ENCODE peak calls at places on chromosome 10, in nine cellular contexts. One of them, this sample, is unnamed.

GRCh38 chr10:23405540-23405939 is 33.3 kb upstream of the OTUD1 start:
- DNase-seq in left ventricle myocardium inferior: no peak
- DNase-seq in right cardiac atrium: no peak
- DNase-seq in Peyer's patch: no peak
- DNase-seq in CD8-positive, alpha-beta memory T cell: no peak
- DNase-seq in mucosa of descending colon: no peak
- DNase-seq in fibroblast of lung: peak; percentile 80
- DNase-seq in H9: no peak
- DNase-seq in DND-41: no peak
- DNase-seq in this sample: no peak

GRCh38 chr10:129831150-129831549 is 132.9 kb downstream of the EBF3 start:
- DNase-seq in left ventricle myocardium inferior: no peak
- DNase-seq in right cardiac atrium: no peak
- DNase-seq in Peyer's patch: no peak
- DNase-seq in CD8-positive, alpha-beta memory T cell: no peak
- DNase-seq in mucosa of descending colon: no peak
- DNase-seq in fibroblast of lung: no peak
- DNase-seq in H9: no peak
- DNase-seq in DND-41: no peak
- DNase-seq in this sample: no peak

GRCh38 chr10:49760789-49761188 is 1.3 kb downstream of the OGDHL start:
- DNase-seq in left ventricle myocardium inferior: no peak
- DNase-seq in right cardiac atrium: no peak
- DNase-seq in Peyer's patch: no peak
- DNase-seq in CD8-positive, alpha-beta memory T cell: no peak
- DNase-seq in mucosa of descending colon: no peak
- DNase-seq in fibroblast of lung: no peak
- DNase-seq in H9: peak; percentile 13
- DNase-seq in DND-41: no peak
- DNase-seq in this sample: no peak

GRCh38 chr10:33509231-33509871 is 174.9 kb upstream of the NRP1 start:
- DNase-seq in left ventricle myocardium inferior: no peak
- DNase-seq in right cardiac atrium: peak; percentile 53
- DNase-seq in Peyer's patch: peak; percentile 68
- DNase-seq in CD8-positive, alpha-beta memory T cell: no peak
- DNase-seq in mucosa of descending colon: no peak
- DNase-seq in fibroblast of lung: peak; percentile 80
- DNase-seq in H9: no peak
- DNase-seq in DND-41: no peak
- DNase-seq in this sample: peak; percentile 63

GRCh38 chr10:687583-688286 is 1.7 kb downstream of the DIP2C start:
- DNase-seq in left ventricle myocardium inferior: no peak
- DNase-seq in right cardiac atrium: no peak
- DNase-seq in Peyer's patch: no peak
- DNase-seq in CD8-positive, alpha-beta memory T cell: no peak
- DNase-seq in mucosa of descending colon: no peak
- DNase-seq in fibroblast of lung: no peak
- DNase-seq in H9: no peak
- DNase-seq in DND-41: no peak
- DNase-seq in this sample: peak; percentile 68

GRCh38 chr10:14304029-14304428 is 26.7 kb downstream of the FRMD4A start:
- DNase-seq in left ventricle myocardium inferior: no peak
- DNase-seq in right cardiac atrium: no peak
- DNase-seq in Peyer's patch: no peak
- DNase-seq in CD8-positive, alpha-beta memory T cell: no peak
- DNase-seq in mucosa of descending colon: no peak
- DNase-seq in fibroblast of lung: no peak
- DNase-seq in H9: no peak
- DNase-seq in DND-41: no peak
- DNase-seq in this sample: no peak

GRCh38 chr10:70315815-70316214 is 32.0 kb upstream of the NPFFR1 start:
- DNase-seq in left ventricle myocardium inferior: no peak
- DNase-seq in right cardiac atrium: no peak
- DNase-seq in Peyer's patch: no peak
- DNase-seq in CD8-positive, alpha-beta memory T cell: no peak
- DNase-seq in mucosa of descending colon: no peak
- DNase-seq in fibroblast of lung: no peak
- DNase-seq in H9: no peak
- DNase-seq in DND-41: no peak
- DNase-seq in this sample: no peak

GRCh38 chr10:113493195-113493594 is 59.7 kb upstream of the HABP2 start:
- DNase-seq in left ventricle myocardium inferior: no peak
- DNase-seq in right cardiac atrium: no peak
- DNase-seq in Peyer's patch: no peak
- DNase-seq in CD8-positive, alpha-beta memory T cell: no peak
- DNase-seq in mucosa of descending colon: no peak
- DNase-seq in fibroblast of lung: peak; percentile 1
- DNase-seq in H9: no peak
- DNase-seq in DND-41: no peak
- DNase-seq in this sample: no peak

GRCh38 chr10:113178771-113179170 is 228.7 kb downstream of the TCF7L2 start:
- DNase-seq in left ventricle myocardium inferior: no peak
- DNase-seq in right cardiac atrium: no peak
- DNase-seq in Peyer's patch: no peak
- DNase-seq in CD8-positive, alpha-beta memory T cell: no peak
- DNase-seq in mucosa of descending colon: no peak
- DNase-seq in fibroblast of lung: no peak
- DNase-seq in H9: no peak
- DNase-seq in DND-41: no peak
- DNase-seq in this sample: no peak

GRCh38 chr10:71780722-71781121 is 7.4 kb upstream of the VSIR start:
- DNase-seq in left ventricle myocardium inferior: no peak
- DNase-seq in right cardiac atrium: no peak
- DNase-seq in Peyer's patch: no peak
- DNase-seq in CD8-positive, alpha-beta memory T cell: no peak
- DNase-seq in mucosa of descending colon: peak; percentile 3
- DNase-seq in fibroblast of lung: no peak
- DNase-seq in H9: no peak
- DNase-seq in DND-41: no peak
- DNase-seq in this sample: peak; percentile 26

GRCh38 chr10:95606922-95607321 is 45.8 kb upstream of the SORBS1 start:
- DNase-seq in left ventricle myocardium inferior: no peak
- DNase-seq in right cardiac atrium: no peak
- DNase-seq in Peyer's patch: no peak
- DNase-seq in CD8-positive, alpha-beta memory T cell: no peak
- DNase-seq in mucosa of descending colon: no peak
- DNase-seq in fibroblast of lung: peak; percentile 40
- DNase-seq in H9: no peak
- DNase-seq in DND-41: no peak
- DNase-seq in this sample: no peak

DNA sequence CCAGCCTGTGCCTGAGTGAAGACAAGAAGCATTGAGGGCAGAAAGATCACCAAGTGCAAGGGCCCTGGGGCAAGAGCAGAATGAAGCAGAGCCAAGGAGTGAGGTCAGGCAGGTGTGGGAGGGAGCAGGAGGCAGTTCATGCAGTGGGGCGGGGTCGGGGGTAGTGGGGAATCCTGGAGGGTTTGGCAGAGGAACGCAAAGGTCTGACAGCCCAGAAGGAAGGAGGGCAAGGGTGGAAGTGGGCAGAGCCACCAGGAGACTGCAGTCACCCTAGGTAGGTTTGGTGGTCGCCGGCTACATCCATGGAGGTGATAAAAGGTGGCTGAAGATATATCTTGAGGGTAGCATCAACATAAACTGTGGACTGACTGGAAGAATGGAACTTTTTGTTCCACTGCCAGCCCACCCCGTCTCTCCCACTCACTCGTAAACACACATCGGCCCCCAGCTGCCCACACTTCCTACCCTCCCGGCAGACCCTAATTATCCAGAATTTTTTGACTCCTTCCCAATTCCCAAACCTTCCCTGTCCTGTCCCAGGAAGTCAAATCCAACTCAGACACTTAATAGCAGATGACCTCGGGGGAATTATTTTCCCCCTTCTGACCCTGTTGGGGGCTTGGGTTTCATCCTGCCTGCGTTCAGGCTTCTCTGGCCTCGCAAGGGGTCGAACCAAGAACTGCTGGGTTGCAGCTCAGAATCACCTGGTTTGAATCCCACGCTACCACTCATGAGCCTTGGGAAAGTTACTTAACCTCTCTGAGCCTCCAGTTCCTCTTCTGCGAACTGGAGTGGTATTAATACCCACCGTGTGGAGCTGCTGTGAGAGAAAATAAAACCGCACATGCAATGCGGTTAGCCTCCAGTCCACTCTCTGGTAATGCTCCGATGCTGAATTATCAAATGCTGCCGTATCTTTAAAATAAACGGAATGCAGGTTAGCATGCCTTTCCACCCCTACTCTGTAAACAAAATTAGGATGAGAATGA is 172.2 kb downstream of the ARHGAP12 start:
- DNase-seq in left ventricle myocardium inferior: no peak
- DNase-seq in right cardiac atrium: no peak
- DNase-seq in Peyer's patch: no peak
- DNase-seq in CD8-positive, alpha-beta memory T cell: no peak
- DNase-seq in mucosa of descending colon: no peak
- DNase-seq in fibroblast of lung: no peak
- DNase-seq in H9: no peak
- DNase-seq in DND-41: no peak
- DNase-seq in this sample: no peak
- H3K4me1 ChIP-seq in left ventricle myocardium inferior: peaks cover 59% of the 10 kb centered on the region
- H3K4me1 ChIP-seq in right cardiac atrium: peaks cover 18% of the 10 kb centered on the region
- H3K4me1 ChIP-seq in Peyer's patch: no peaks in the 10 kb centered on the region
- H3K4me1 ChIP-seq in CD8-positive, alpha-beta memory T cell: peaks cover 12% of the 10 kb centered on the region
- H3K4me1 ChIP-seq in mucosa of descending colon: peaks cover 8% of the 10 kb centered on the region
- H3K4me1 ChIP-seq in fibroblast of lung: peaks cover 9% of the 10 kb centered on the region
- H3K4me1 ChIP-seq in H9: peaks cover 23% of the 10 kb centered on the region
- H3K4me1 ChIP-seq in DND-41: peaks cover 16% of the 10 kb centered on the region
- H3K4me1 ChIP-seq in this sample: peaks cover 6% of the 10 kb centered on the region

DNA sequence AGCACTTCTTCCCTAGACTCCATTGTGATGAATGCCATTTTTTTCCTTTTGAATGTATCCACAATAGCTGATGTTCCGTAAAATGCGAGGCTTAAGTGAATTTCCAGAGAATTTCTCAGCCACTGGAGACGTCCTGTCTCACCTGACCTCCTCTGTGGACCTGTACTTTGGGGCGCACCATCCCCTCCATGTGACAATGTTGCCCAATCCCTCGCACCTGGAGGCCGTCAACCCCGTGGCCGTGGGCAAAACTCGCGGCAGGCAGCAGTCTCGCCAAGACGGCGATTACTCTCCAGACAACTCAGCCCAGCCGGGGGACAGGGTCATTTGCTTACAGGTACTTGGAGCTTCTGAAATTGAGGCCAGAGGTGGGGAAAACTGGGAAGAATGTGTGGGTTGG is 20.2 kb downstream of the DHTKD1 start:
- DNase-seq in left ventricle myocardium inferior: no peak
- DNase-seq in right cardiac atrium: no peak
- DNase-seq in Peyer's patch: no peak
- DNase-seq in CD8-positive, alpha-beta memory T cell: no peak
- DNase-seq in mucosa of descending colon: no peak
- DNase-seq in fibroblast of lung: no peak
- DNase-seq in H9: no peak
- DNase-seq in DND-41: no peak
- DNase-seq in this sample: no peak
- H3K4me1 ChIP-seq in left ventricle myocardium inferior: no peaks in the 10 kb centered on the region
- H3K4me1 ChIP-seq in right cardiac atrium: no peaks in the 10 kb centered on the region
- H3K4me1 ChIP-seq in Peyer's patch: no peaks in the 10 kb centered on the region
- H3K4me1 ChIP-seq in CD8-positive, alpha-beta memory T cell: no peaks in the 10 kb centered on the region
- H3K4me1 ChIP-seq in mucosa of descending colon: no peaks in the 10 kb centered on the region
- H3K4me1 ChIP-seq in fibroblast of lung: no peaks in the 10 kb centered on the region
- H3K4me1 ChIP-seq in H9: no peaks in the 10 kb centered on the region
- H3K4me1 ChIP-seq in DND-41: no peaks in the 10 kb centered on the region
- H3K4me1 ChIP-seq in this sample: no peaks in the 10 kb centered on the region

DNA sequence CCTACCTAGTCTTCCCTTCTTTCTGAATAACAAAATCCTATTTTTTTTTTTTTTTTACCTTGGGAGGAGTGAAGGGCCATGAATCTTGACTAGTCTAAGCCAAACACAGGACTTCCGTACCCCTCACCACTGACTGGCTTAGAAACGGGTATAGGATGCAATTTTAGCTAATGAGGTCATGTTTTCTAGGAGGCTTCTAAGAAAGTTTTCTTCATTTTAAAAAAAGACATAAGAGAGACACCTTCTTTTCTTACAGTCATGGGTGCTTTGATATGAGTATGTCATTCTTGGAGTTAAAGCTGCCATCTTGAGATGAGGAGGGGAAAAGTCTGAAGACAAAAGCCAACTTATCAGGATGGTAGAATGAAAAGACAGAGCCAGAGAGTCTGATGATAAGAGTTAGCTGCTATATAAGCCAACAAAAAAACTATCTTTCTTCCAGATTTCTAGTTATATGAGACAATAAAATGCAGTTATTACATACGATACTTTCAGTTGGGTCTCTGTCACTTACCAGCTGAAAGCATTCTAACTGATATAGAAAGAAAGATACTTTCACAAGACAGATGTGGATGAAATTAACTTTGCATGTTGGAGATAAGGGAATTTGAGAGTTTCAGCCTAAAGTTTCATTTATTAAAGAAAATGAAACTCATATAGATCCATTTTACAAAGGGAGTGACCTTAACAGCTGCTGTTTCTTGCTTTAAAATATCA is 34.0 kb downstream of the ZNF438 start:
- DNase-seq in left ventricle myocardium inferior: no peak
- DNase-seq in right cardiac atrium: no peak
- DNase-seq in Peyer's patch: no peak
- DNase-seq in CD8-positive, alpha-beta memory T cell: no peak
- DNase-seq in mucosa of descending colon: no peak
- DNase-seq in fibroblast of lung: no peak
- DNase-seq in H9: no peak
- DNase-seq in DND-41: no peak
- DNase-seq in this sample: no peak
- H3K4me1 ChIP-seq in left ventricle myocardium inferior: peaks cover 41% of the 10 kb centered on the region
- H3K4me1 ChIP-seq in right cardiac atrium: peaks cover 3% of the 10 kb centered on the region
- H3K4me1 ChIP-seq in Peyer's patch: no peaks in the 10 kb centered on the region
- H3K4me1 ChIP-seq in CD8-positive, alpha-beta memory T cell: peaks cover 4% of the 10 kb centered on the region
- H3K4me1 ChIP-seq in mucosa of descending colon: no peaks in the 10 kb centered on the region
- H3K4me1 ChIP-seq in fibroblast of lung: peaks cover 5% of the 10 kb centered on the region
- H3K4me1 ChIP-seq in H9: no peaks in the 10 kb centered on the region
- H3K4me1 ChIP-seq in DND-41: peaks cover 11% of the 10 kb centered on the region
- H3K4me1 ChIP-seq in this sample: peaks cover 4% of the 10 kb centered on the region

GRCh38 chr10:124624006-124624405 is 120.2 kb downstream of the FAM53B start:
- DNase-seq in left ventricle myocardium inferior: no peak
- DNase-seq in right cardiac atrium: no peak
- DNase-seq in Peyer's patch: no peak
- DNase-seq in CD8-positive, alpha-beta memory T cell: no peak
- DNase-seq in mucosa of descending colon: no peak
- DNase-seq in fibroblast of lung: no peak
- DNase-seq in H9: no peak
- DNase-seq in DND-41: no peak
- DNase-seq in this sample: no peak

GRCh38 chr10:124624456-124624855 is 119.7 kb downstream of the FAM53B start:
- DNase-seq in left ventricle myocardium inferior: no peak
- DNase-seq in right cardiac atrium: no peak
- DNase-seq in Peyer's patch: no peak
- DNase-seq in CD8-positive, alpha-beta memory T cell: no peak
- DNase-seq in mucosa of descending colon: no peak
- DNase-seq in fibroblast of lung: no peak
- DNase-seq in H9: no peak
- DNase-seq in DND-41: no peak
- DNase-seq in this sample: no peak

GRCh38 chr10:124624875-124625274 is 119.3 kb downstream of the FAM53B start:
- DNase-seq in left ventricle myocardium inferior: no peak
- DNase-seq in right cardiac atrium: no peak
- DNase-seq in Peyer's patch: no peak
- DNase-seq in CD8-positive, alpha-beta memory T cell: no peak
- DNase-seq in mucosa of descending colon: no peak
- DNase-seq in fibroblast of lung: no peak
- DNase-seq in H9: no peak
- DNase-seq in DND-41: no peak
- DNase-seq in this sample: no peak

GRCh38 chr10:124626759-124627380 is 117.3 kb downstream of the FAM53B start:
- DNase-seq in left ventricle myocardium inferior: no peak
- DNase-seq in right cardiac atrium: no peak
- DNase-seq in Peyer's patch: peak; percentile 91
- DNase-seq in CD8-positive, alpha-beta memory T cell: peak; percentile 14
- DNase-seq in mucosa of descending colon: peak; percentile 85
- DNase-seq in fibroblast of lung: no peak
- DNase-seq in H9: no peak
- DNase-seq in DND-41: peak; percentile 97
- DNase-seq in this sample: no peak

GRCh38 chr10:124625831-124626238 is 118.3 kb downstream of the FAM53B start:
- DNase-seq in left ventricle myocardium inferior: peak; percentile 53
- DNase-seq in right cardiac atrium: peak; percentile 64
- DNase-seq in Peyer's patch: no peak
- DNase-seq in CD8-positive, alpha-beta memory T cell: no peak
- DNase-seq in mucosa of descending colon: no peak
- DNase-seq in fibroblast of lung: no peak
- DNase-seq in H9: no peak
- DNase-seq in DND-41: no peak
- DNase-seq in this sample: no peak
- H3K4me1 ChIP-seq in left ventricle myocardium inferior: peaks cover 100% of the 10 kb centered on the region
- H3K4me1 ChIP-seq in right cardiac atrium: peaks cover 59% of the 10 kb centered on the region
- H3K4me1 ChIP-seq in Peyer's patch: peaks cover 5% of the 10 kb centered on the region
- H3K4me1 ChIP-seq in CD8-positive, alpha-beta memory T cell: peaks cover 46% of the 10 kb centered on the region
- H3K4me1 ChIP-seq in mucosa of descending colon: peaks cover 24% of the 10 kb centered on the region
- H3K4me1 ChIP-seq in fibroblast of lung: no peaks in the 10 kb centered on the region
- H3K4me1 ChIP-seq in H9: peaks cover 3% of the 10 kb centered on the region
- H3K4me1 ChIP-seq in DND-41: peaks cover 72% of the 10 kb centered on the region
- H3K4me1 ChIP-seq in this sample: peaks cover 12% of the 10 kb centered on the region